ENCODE peak calls at places on chromosomes 16 and 17, in seven cellular contexts. S, W, B, M, R, X and F are unnamed samples.

GRCh38 chr17:40341808-40342574 is 22.5 kb downstream of the GJD3 start:
- DNase-seq in S (peak), W (no peak), B (no peak), M (peak), R (peak), X (no peak), F (no peak)

GRCh38 chr17:29579866-29580771 is 9.3 kb downstream of the GIT1 start:
- DNase-seq in S (peak), W (no peak), B (peak), M (peak), R (peak), X (peak), F (peak)

GRCh38 chr17:60158751-60159478 is 9.1 kb downstream of the CA4 start:
- DNase-seq in S (no peak), W (no peak), B (no peak), M (no peak), R (no peak), X (no peak), F (no peak)

GRCh38 chr17:978110-979093 is 1.2 kb downstream of the NXN start:
- DNase-seq in S (peak), W (no peak), B (no peak), M (no peak), R (peak), X (no peak), F (no peak)

GRCh38 chr16:8070501-8070900 is 519.8 kb downstream of the TMEM114 start:
- DNase-seq in S (no peak), W (no peak), B (no peak), M (no peak), R (no peak), X (no peak), F (no peak)

GRCh38 chr17:56310780-56311179 is 157.5 kb downstream of the ANKFN1 start:
- DNase-seq in S (no peak), W (no peak), B (no peak), M (no peak), R (no peak), X (no peak), F (no peak)

GRCh38 chr17:27384261-27384701 is 72.0 kb upstream of the KSR1 start:
- DNase-seq in S (peak), W (peak), B (no peak), M (no peak), R (peak), X (no peak), F (no peak)

GRCh38 chr16:19704321-19705130 is 13.5 kb downstream of the KNOP1 start:
- DNase-seq in S (peak), W (no peak), B (no peak), M (no peak), R (peak), X (no peak), F (no peak)

GRCh38 chr16:74031551-74031950 is 265.1 kb upstream of the PSMD7 start:
- DNase-seq in S (no peak), W (no peak), B (no peak), M (no peak), R (no peak), X (no peak), F (no peak)

GRCh38 chr17:45009676-45010467 is 41.6 kb downstream of the DCAKD start:
- DNase-seq in S (no peak), W (no peak), B (no peak), M (no peak), R (no peak), X (no peak), F (no peak)

GRCh38 chr16:89570342-89570923 is 5.1 kb upstream of the CPNE7 start:
- DNase-seq in S (no peak), W (no peak), B (no peak), M (no peak), R (peak), X (no peak), F (no peak)

GRCh38 chr16:9012848-9013507 is 49.3 kb upstream of the USP7 start:
- DNase-seq in S (peak), W (no peak), B (no peak), M (no peak), R (no peak), X (no peak), F (peak)

GRCh38 chr16:2857451-2858244 is at the start of gene PRSS22:
- DNase-seq in S (no peak), W (no peak), B (no peak), M (no peak), R (no peak), X (no peak), F (peak)

GRCh38 chr16:59878999-59879398 is 1144.9 kb upstream of the GOT2 start:
- DNase-seq in S (no peak), W (no peak), B (no peak), M (no peak), R (no peak), X (no peak), F (no peak)

GRCh38 chr17:32558997-32559650 is 72.3 kb downstream of the CDK5R1 start:
- DNase-seq in S (no peak), W (no peak), B (no peak), M (peak), R (no peak), X (no peak), F (peak)

GRCh38 chr16:84383106-84383505 is 14.8 kb downstream of the ATP2C2 start:
- DNase-seq in S (no peak), W (no peak), B (no peak), M (no peak), R (no peak), X (no peak), F (no peak)

GRCh38 chr17:77474292-77474988 is 333.7 kb downstream of the SEC14L1 start:
- DNase-seq in S (peak), W (no peak), B (no peak), M (no peak), R (no peak), X (no peak), F (no peak)

GRCh38 chr17:6350806-6351205 is 84.1 kb downstream of the AIPL1 start:
- DNase-seq in S (no peak), W (no peak), B (no peak), M (no peak), R (no peak), X (no peak), F (no peak)

GRCh38 chr16:11142951-11143740 is 112.9 kb downstream of the SOCS1 start:
- DNase-seq in S (no peak), W (no peak), B (no peak), M (no peak), R (no peak), X (no peak), F (no peak)

GRCh38 chr16:9139965-9140364 is 48.5 kb downstream of the HAPSTR1 start:
- DNase-seq in S (no peak), W (no peak), B (peak), M (no peak), R (no peak), X (no peak), F (peak)

GRCh38 chr17:32161506-32162365 is 19.4 kb downstream of the RHOT1 start:
- DNase-seq in S (peak), W (no peak), B (no peak), M (no peak), R (no peak), X (no peak), F (no peak)

GRCh38 chr17:57340160-57340981 is 84.0 kb downstream of the MSI2 start:
- DNase-seq in S (no peak), W (no peak), B (no peak), M (no peak), R (no peak), X (no peak), F (no peak)

GRCh38 chr17:82734987-82735866 is at the start of gene FN3K:
- DNase-seq in S (peak), W (no peak), B (no peak), M (no peak), R (peak), X (peak), F (no peak)

GRCh38 chr16:67150833-67151396 is at the start of gene B3GNT9:
- DNase-seq in S (peak), W (no peak), B (no peak), M (peak), R (peak), X (no peak), F (peak)

GRCh38 chr16:9258423-9259051 is 167.1 kb downstream of the HAPSTR1 start:
- DNase-seq in S (peak), W (no peak), B (peak), M (no peak), R (peak), X (no peak), F (peak)

GRCh38 chr16:4580245-4580644 is 24.1 kb downstream of the C16orf96 start:
- DNase-seq in S (peak), W (no peak), B (no peak), M (no peak), R (no peak), X (no peak), F (no peak)

GRCh38 chr16:59527206-59527997 is 793.3 kb upstream of the GOT2 start:
- DNase-seq in S (peak), W (no peak), B (no peak), M (no peak), R (no peak), X (no peak), F (no peak)

GRCh38 chr16:46762583-46762982 is 14.4 kb upstream of the MYLK3 start:
- DNase-seq in S (no peak), W (no peak), B (no peak), M (no peak), R (no peak), X (no peak), F (no peak)

GRCh38 chr16:35908942-35909341 is 2449.5 kb downstream of the TP53TG3F start:
- DNase-seq in S (no peak), W (no peak), B (peak), M (no peak), R (no peak), X (no peak), F (no peak)

GRCh38 chr16:54336805-54337204 is 50.2 kb upstream of the IRX3 start:
- DNase-seq in S (no peak), W (no peak), B (no peak), M (no peak), R (no peak), X (no peak), F (no peak)

GRCh38 chr17:71464241-71464640 is 656.6 kb upstream of the SOX9 start:
- DNase-seq in S (no peak), W (no peak), B (no peak), M (no peak), R (no peak), X (no peak), F (no peak)

GRCh38 chr16:85592700-85593502 is 20.2 kb upstream of the GSE1 start:
- DNase-seq in S (no peak), W (no peak), B (no peak), M (no peak), R (no peak), X (no peak), F (no peak)

GRCh38 chr16:68658258-68658973 is 13.3 kb downstream of the CDH3 start:
- DNase-seq in S (peak), W (peak), B (peak), M (no peak), R (no peak), X (no peak), F (no peak)

GRCh38 chr16:85227262-85227923 is 115.1 kb upstream of the CIBAR2 start:
- DNase-seq in S (peak), W (no peak), B (no peak), M (no peak), R (no peak), X (no peak), F (peak)

GRCh38 chr16:55021595-55022475 is 91.2 kb downstream of the IRX5 start:
- DNase-seq in S (peak), W (peak), B (peak), M (no peak), R (no peak), X (no peak), F (no peak)

GRCh38 chr16:60741810-60742209 is 1294.4 kb downstream of the CDH8 start:
- DNase-seq in S (no peak), W (no peak), B (no peak), M (no peak), R (no peak), X (no peak), F (no peak)

GRCh38 chr16:87235810-87236515 is 81.2 kb downstream of the C16orf95 start:
- DNase-seq in S (no peak), W (no peak), B (no peak), M (peak), R (no peak), X (no peak), F (no peak)

GRCh38 chr16:67719048-67719777 is at the start of gene GFOD2:
- DNase-seq in S (peak), W (peak), B (peak), M (peak), R (peak), X (peak), F (peak)

GRCh38 chr17:42609182-42609813 is at the start of the genes RETREG3 and TUBG1:
- DNase-seq in S (peak), W (peak), B (peak), M (peak), R (peak), X (peak), F (peak)
- TF ChIP-seq CTCF in S (peak), W (no peak), B (no peak), M (no peak), R (peak), X (no peak), F (no peak)

GRCh38 chr17:51794466-51794865 is 364.0 kb downstream of the CA10 start:
- DNase-seq in S (no peak), W (no peak), B (no peak), M (no peak), R (no peak), X (no peak), F (no peak)
- TF ChIP-seq CTCF in S (no peak), W (no peak), B (no peak), M (no peak), R (no peak), X (no peak), F (no peak)

GRCh38 chr17:5281814-5282638 is at the start of gene RABEP1:
- DNase-seq in S (peak), W (peak), B (peak), M (peak), R (peak), X (peak), F (peak)
- TF ChIP-seq CTCF in S (no peak), W (peak), B (no peak), M (peak), R (peak), X (peak), F (no peak)

GRCh38 chr17:58381124-58381838 is 29.3 kb upstream of the SUPT4H1 start:
- DNase-seq in S (no peak), W (no peak), B (no peak), M (no peak), R (no peak), X (no peak), F (no peak)
- TF ChIP-seq CTCF in S (no peak), W (no peak), B (no peak), M (no peak), R (no peak), X (no peak), F (no peak)

DNA sequence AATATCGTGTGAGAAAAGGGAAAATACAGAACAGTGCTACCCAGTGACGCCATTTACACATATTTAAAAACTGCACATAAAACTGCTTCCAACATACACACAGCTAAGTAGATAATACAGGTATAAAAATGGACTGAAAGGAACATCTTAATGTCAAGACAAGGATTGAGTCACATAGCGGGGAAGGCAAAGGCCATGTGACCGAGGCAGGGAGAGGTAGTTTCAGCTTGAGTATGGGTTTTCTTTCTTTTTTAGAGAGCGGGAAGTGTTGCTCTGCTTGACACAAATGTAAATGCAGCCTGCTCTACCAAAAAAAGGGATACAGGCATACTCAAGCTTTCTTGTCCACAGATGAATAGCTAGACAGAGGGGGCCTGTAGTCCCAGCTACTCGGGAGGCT is 46.5 kb downstream of the SDR42E1 start:
- DNase-seq in S (no peak), W (no peak), B (no peak), M (no peak), R (no peak), X (no peak), F (no peak)
- TF ChIP-seq CTCF in S (no peak), W (no peak), B (no peak), M (no peak), R (no peak), X (no peak), F (no peak)

GRCh38 chr17:2068589-2069051 is 13.7 kb downstream of the HIC1 start:
- DNase-seq in S (no peak), W (no peak), B (no peak), M (no peak), R (peak), X (no peak), F (no peak)

GRCh38 chr17:2070241-2071023 is 15.5 kb downstream of the HIC1 start:
- DNase-seq in S (no peak), W (no peak), B (no peak), M (no peak), R (no peak), X (no peak), F (peak)

GRCh38 chr17:2067048-2067452 is 12.1 kb downstream of the HIC1 start:
- DNase-seq in S (no peak), W (no peak), B (no peak), M (no peak), R (no peak), X (no peak), F (no peak)

GRCh38 chr17:2067559-2067958 is 12.7 kb downstream of the HIC1 start:
- DNase-seq in S (peak), W (no peak), B (no peak), M (no peak), R (peak), X (no peak), F (no peak)

DNA sequence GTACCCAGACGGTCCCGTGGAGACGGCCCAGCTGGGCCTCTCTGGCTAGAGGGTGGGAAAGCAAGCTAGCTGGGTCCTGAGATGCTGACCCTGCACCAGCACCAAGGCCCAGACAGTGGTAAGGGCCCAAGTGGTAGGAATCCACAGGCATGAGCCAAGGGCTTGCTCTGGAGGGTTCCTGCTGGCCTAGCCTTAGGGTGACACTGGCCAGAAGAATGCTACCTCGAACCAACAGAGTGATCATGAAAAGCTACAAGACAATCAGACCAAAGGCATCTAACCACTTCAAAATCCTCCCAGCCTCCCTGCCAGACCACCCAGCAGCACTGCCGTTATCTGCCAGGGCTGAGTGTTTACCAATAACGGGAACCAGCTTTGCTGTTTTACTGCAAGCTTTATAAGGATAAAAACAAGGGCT is 13.2 kb downstream of the HIC1 start:
- DNase-seq in S (peak), W (no peak), B (no peak), M (no peak), R (peak), X (no peak), F (no peak)
- TF ChIP-seq CTCF in S (peak), W (no peak), B (no peak), M (no peak), R (no peak), X (no peak), F (no peak)

DNA sequence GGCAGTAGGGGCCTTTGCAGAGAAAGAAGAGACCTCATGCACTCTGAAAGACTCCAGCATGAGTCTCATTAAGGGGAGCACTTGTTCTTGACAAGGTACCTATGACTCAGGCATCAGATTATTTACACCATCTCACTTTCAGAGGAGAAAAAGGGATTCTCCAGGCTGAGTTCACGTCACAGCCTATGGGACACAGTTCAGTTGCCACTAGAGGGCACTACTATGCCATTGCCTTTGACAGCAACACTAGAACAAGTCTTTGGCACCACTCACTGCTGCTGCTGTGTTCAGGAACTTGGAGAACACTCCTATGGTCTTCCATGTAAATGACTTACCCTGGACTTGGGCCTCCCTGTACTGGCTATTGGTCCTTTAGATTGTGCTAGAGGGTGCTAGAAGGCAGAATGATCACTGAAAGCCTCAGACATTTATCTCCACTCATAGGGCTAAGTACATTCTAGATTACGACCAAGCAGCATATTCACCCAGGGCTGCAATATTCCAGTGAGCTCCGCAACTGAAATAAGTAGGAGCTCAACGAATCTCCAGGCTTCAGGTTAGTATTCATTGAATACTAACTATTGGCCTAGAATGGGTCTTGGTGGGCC is 225.1 kb upstream of the CA10 start:
- DNase-seq in S (peak), W (no peak), B (peak), M (no peak), R (no peak), X (no peak), F (peak)
- TF ChIP-seq CTCF in S (peak), W (peak), B (no peak), M (no peak), R (peak), X (no peak), F (peak)